ENCODE peak calls at places on chromosomes 3 and 15, in four cellular contexts. T is IMR-90, U is lower lobe of right lung, Z is body of pancreas. G is an unnamed sample. For H3K36me3, the result is how much of the 10 kb centered on the place peaks cover.

GRCh38 chr3:129439381-129439816 is 349 bp downstream of the MBD4 start:
- DNase-seq in U (peak), T (no peak), Z (peak), G (peak)

GRCh38 chr3:40020689-40021088 is 211.3 kb downstream of the MYRIP start:
- DNase-seq in Z (no peak), U (no peak), T (no peak), G (no peak)

GRCh38 chr15:71137138-71137518 is 21.9 kb downstream of the THSD4 start:
- DNase-seq in Z (peak), T (no peak), U (no peak), G (no peak)

GRCh38 chr3:108835101-108835500 is 12.5 kb downstream of the TRAT1 start:
- DNase-seq in U (no peak), T (no peak), Z (no peak), G (peak)

GRCh38 chr15:79091204-79091867 is 756 bp upstream of the RASGRF1 start:
- DNase-seq in Z (no peak), U (no peak), T (peak), G (no peak)

GRCh38 chr3:172885704-172886103 is 135.2 kb downstream of the ECT2 start:
- DNase-seq in U (no peak), Z (no peak), T (no peak), G (no peak)

GRCh38 chr3:165728924-165729323 is 108.3 kb downstream of the BCHE start:
- DNase-seq in Z (no peak), T (no peak), U (no peak), G (no peak)

GRCh38 chr3:58469096-58469495 is 22.8 kb upstream of the KCTD6 start:
- DNase-seq in U (no peak), Z (no peak), T (no peak), G (no peak)

GRCh38 chr3:44439499-44440295 is 37.8 kb downstream of the ZNF445 start:
- DNase-seq in U (peak), T (peak), Z (peak), G (peak)

GRCh38 chr3:46642971-46643370 is 30.6 kb downstream of the FAM240A start:
- DNase-seq in T (no peak), U (no peak), Z (no peak), G (no peak)

GRCh38 chr3:196193037-196193737 is 18.0 kb downstream of the ZDHHC19 start:
- DNase-seq in U (no peak), Z (no peak), T (no peak), G (no peak)

GRCh38 chr3:48682786-48683185 is 2.9 kb downstream of the NCKIPSD start:
- DNase-seq in Z (no peak), U (no peak), T (no peak), G (no peak)

GRCh38 chr3:48685603-48686511 is at the start of gene NCKIPSD:
- DNase-seq in T (peak), Z (peak), U (peak), G (peak)

GRCh38 chr3:48684480-48685143 is 1.1 kb downstream of the NCKIPSD start:
- DNase-seq in T (peak), U (peak), Z (peak), G (no peak)

GRCh38 chr3:48685293-48685602 is 467 bp downstream of the NCKIPSD start:
- DNase-seq in U (no peak), Z (no peak), T (no peak), G (no peak)

GRCh38 chr3:48684054-48684349 is 1.7 kb downstream of the NCKIPSD start:
- DNase-seq in U (no peak), T (no peak), Z (no peak), G (no peak)
- H3K4me3 ChIP-seq in U (peak), T (peak), Z (no peak), G (no peak)

GRCh38 chr15:84797212-84797611 is 19.9 kb upstream of the ALPK3 start:
- DNase-seq in U (no peak), T (peak), Z (no peak), G (no peak)

GRCh38 chr15:84793431-84793830 is 23.7 kb upstream of the ALPK3 start:
- DNase-seq in T (no peak), U (no peak), Z (no peak), G (no peak)

GRCh38 chr15:84797801-84798200 is 19.4 kb upstream of the ALPK3 start:
- DNase-seq in Z (no peak), U (no peak), T (no peak), G (no peak)

GRCh38 chr15:84794148-84794547 is 23.0 kb upstream of the ALPK3 start:
- DNase-seq in T (no peak), U (no peak), Z (no peak), G (no peak)

DNA sequence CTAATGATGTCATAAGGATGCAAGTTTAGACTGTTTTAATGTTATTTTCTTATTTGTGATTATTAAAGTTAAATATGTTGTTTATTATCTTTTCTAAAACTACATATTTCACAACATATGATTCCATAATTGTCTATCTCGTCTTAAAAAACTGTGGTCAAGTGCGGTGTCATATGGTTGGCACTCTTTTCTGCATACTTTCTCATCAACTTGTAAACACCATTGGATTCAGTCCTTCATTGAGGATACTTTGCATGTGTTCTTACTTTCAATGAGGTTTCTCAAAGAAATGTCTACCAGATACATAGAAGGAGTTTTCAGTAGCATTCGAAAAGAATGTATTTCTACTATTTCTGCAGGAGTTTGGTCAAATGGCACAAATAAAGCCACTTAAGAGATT is 22.0 kb upstream of the ALPK3 start:
- DNase-seq in Z (no peak), U (no peak), T (peak), G (no peak)
- H3K36me3 ChIP-seq in Z (under half), U (half or more), T (under half), G (under half)

GRCh38 chr3:24341668-24342067 is 153.0 kb downstream of the THRB start:
- DNase-seq in T (no peak), U (no peak), Z (no peak), G (no peak)

GRCh38 chr3:24343084-24343783 is 151.4 kb downstream of the THRB start:
- DNase-seq in U (no peak), T (peak), Z (no peak), G (peak)

GRCh38 chr3:24340161-24340560 is 154.5 kb downstream of the THRB start:
- DNase-seq in Z (no peak), U (no peak), T (no peak), G (no peak)

GRCh38 chr3:24340966-24341365 is 153.7 kb downstream of the THRB start:
- DNase-seq in Z (no peak), U (no peak), T (no peak), G (no peak)

GRCh38 chr3:24342275-24342674 is 152.4 kb downstream of the THRB start:
- DNase-seq in Z (no peak), U (no peak), T (no peak), G (no peak)
- TF ChIP-seq CTCF in Z (no peak), U (no peak), T (no peak), G (no peak)

DNA sequence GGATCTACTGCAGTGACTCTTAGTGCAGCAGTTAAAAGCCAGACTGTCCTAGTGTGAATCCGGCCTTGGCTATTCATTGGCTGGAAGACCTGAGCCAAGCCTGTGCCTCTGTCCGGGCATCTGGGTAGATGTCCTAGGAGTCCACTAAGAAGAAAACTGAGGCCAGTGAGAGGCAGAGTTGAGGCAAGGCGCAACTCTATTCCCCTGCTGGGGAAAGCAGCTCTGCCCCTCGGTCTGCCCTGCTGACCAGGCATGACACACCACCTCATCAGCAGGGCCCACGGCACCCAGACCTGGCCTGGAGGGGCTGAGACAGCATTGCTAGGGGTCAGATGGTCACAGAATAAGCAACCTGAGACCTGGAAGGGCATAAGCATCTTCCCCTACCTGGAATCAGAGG is 46.7 kb upstream of the ABHD2 start:
- DNase-seq in Z (no peak), T (no peak), U (no peak), G (no peak)
- H3K4me3 ChIP-seq in Z (no peak), T (no peak), U (no peak), G (no peak)

GRCh38 chr3:49842843-49843242 is 13.5 kb downstream of the TRAIP start:
- DNase-seq in U (no peak), T (no peak), Z (no peak), G (no peak)
- H3K36me3 ChIP-seq in U (under half), T (under half), Z (under half), G (under half)

DNA sequence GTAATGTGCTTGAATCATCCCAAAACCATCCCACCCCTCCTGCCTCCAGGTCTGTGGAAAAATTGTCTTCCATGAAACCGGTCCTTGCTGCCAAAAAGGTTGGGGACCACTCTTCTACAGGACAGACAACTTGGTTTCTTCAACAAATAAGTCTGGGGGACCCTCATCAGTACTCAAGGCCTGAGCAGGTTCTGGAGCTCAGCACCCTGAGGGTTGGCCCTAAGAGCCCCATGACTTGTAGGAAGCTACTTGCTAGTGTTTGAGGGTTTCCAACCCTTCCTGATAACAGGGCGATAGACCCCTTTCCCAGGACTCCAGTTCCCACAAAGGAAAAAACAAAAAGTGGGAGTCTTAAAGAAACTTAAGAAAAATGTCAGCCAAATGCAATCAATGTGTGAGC is 52.9 kb upstream of the SLCO2A1 start:
- DNase-seq in Z (no peak), T (no peak), U (no peak), G (no peak)
- TF ChIP-seq CTCF in Z (no peak), T (no peak), U (no peak), G (no peak)

GRCh38 chr15:99105516-99106341 is 849 bp downstream of the SYNM start:
- DNase-seq in Z (peak), T (peak), U (peak), G (peak)

GRCh38 chr15:99104788-99105515 is at the start of gene SYNM:
- DNase-seq in Z (peak), T (peak), U (peak), G (peak)

GRCh38 chr15:99108993-99109392 is 4.1 kb downstream of the SYNM start:
- DNase-seq in U (peak), Z (no peak), T (no peak), G (no peak)

GRCh38 chr15:99109555-99110021 is 4.7 kb downstream of the SYNM start:
- DNase-seq in U (peak), Z (no peak), T (no peak), G (no peak)

DNA sequence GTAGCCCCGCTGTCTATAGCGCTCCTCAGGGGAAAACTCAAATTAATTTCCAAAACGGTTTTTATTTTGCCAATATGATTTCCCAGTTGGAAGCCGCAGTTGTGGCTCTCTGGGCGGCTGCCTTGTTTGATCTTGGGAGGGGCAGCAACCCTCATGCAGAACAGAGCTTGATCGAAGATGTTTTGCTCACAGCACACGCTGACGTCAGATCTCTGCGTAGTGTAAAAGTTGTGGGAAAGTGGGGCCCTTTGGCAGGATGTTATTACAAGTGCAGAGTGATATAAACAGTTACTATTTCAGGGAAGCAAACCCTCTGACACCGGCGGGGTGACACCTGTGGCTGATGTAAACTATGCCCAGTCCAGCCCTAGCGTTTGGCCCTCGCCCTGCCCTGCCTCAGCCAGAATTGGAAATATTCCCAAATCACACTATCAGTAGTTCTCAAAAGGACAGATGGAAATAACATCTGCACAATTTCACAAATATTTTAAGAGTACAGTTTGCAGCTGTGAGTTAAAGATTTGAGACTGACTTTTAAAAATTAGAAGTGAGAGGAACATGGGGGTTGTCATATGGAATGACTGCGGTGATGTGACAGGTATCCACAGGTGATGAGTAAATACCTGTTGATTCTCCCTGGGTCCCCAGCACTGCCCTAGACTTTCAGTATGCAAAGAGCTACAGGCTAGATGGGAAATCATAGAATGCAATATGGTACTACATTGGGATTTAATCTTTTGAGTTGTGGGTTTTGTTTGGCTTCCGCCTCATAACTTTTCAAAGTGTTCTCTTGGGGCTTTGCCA is 1.7 kb downstream of the SYNM start:
- DNase-seq in U (peak), T (peak), Z (peak), G (no peak)
- H3K4me3 ChIP-seq in U (peak), T (peak), Z (no peak), G (no peak)

GRCh38 chr3:53185761-53186465 is 24.9 kb downstream of the PRKCD start:
- DNase-seq in Z (no peak), U (no peak), T (no peak), G (no peak)

GRCh38 chr3:53183514-53183913 is 22.5 kb downstream of the PRKCD start:
- DNase-seq in T (no peak), Z (no peak), U (no peak), G (no peak)

GRCh38 chr3:53182759-53183355 is 21.8 kb downstream of the PRKCD start:
- DNase-seq in T (no peak), Z (no peak), U (no peak), G (no peak)

GRCh38 chr3:53186726-53187125 is 25.7 kb downstream of the PRKCD start:
- DNase-seq in Z (no peak), T (no peak), U (no peak), G (no peak)

DNA sequence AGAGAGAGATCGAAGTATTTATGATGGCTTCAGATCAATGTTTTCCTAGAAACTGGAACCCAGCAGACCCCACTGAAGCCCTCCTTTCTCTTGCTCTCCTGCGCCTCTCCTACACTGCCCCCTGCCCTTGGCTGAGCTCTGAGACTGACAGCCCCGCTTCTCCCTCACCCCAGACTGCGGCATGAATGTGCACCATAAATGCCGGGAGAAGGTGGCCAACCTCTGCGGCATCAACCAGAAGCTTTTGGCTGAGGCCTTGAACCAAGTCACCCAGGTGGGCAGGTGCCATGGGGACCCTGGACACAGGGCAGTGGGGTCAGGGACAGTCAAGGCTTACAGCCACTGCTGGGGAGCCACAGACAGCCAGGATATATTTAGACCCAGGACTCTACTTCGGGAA is 23.7 kb downstream of the PRKCD start:
- DNase-seq in U (no peak), T (no peak), Z (no peak), G (no peak)
- H3K36me3 ChIP-seq in U (half or more), T (under half), Z (under half), G (under half)

GRCh38 chr15:63244399-63244798 is 33.0 kb upstream of the APH1B start:
- DNase-seq in U (no peak), T (no peak), Z (no peak), G (peak)

GRCh38 chr15:63243776-63244175 is 33.6 kb upstream of the APH1B start:
- DNase-seq in U (no peak), T (no peak), Z (no peak), G (no peak)

GRCh38 chr15:63241316-63241715 is 36.1 kb upstream of the APH1B start:
- DNase-seq in U (no peak), Z (no peak), T (no peak), G (no peak)

GRCh38 chr15:63244976-63245645 is 32.3 kb upstream of the APH1B start:
- DNase-seq in U (no peak), T (no peak), Z (no peak), G (no peak)

DNA sequence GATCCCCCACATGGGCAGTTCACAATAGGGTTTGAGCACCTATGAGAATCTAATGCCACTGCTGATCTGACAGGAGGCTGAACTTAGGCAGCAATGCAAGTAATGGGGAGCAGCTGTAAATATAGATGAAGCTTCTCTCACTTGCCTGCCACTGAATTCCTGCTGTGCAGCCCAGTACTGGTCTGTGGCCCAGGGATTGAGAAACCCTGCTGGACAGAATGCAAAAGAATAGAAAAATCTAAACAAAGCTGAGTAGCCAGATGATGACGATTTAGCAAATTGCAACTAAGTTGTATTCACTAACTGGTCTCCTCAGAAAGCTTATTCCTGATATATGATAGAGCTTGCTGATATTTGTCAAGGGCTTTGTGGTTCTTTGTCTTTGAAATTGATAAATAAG is 34.3 kb upstream of the APH1B start:
- DNase-seq in U (no peak), T (peak), Z (no peak), G (no peak)
- TF ChIP-seq CTCF in U (no peak), T (peak), Z (no peak), G (no peak)

DNA sequence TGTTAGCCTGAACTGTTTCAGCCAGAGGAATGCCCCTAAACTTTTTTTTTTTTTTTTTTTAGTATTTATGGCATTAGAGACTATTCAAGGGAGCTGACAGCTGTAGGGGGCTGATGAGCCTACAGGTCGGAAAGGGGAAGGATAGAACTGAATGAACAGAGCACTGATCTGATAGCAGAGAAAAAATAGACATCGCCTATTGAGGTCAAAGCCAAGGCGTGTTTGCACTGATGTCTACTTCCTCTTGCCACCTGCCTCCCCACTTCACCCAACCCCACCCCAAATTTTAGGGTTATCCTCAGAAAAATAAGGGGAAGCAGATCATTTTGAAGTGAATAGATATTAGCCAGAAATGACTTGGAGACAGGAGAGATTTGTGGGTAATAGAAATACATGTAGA is 3.0 kb upstream of the ZMAT3 start:
- DNase-seq in U (no peak), Z (no peak), T (no peak), G (no peak)
- H3K4me3 ChIP-seq in U (no peak), Z (no peak), T (no peak), G (no peak)